ENCODE peak calls at places on chromosomes 5 and 9, in ten cellular contexts. S is NT2/D1, I is PC-9, P is psoas muscle, O is tibial artery, H is lower lobe of right lung, B is spleen, G is small intestine, R is body of pancreas, J is HCT116. M is an unnamed sample. For H3K36me3, the result is how much of the 10 kb centered on the place peaks cover.

GRCh38 chr5:147956842-147957223 is 50.5 kb upstream of the C5orf46 start:
- DNase-seq in S (no peak), I (no peak), P (no peak), O (no peak), H (no peak), B (no peak), G (no peak), R (no peak), J (no peak), M (no peak)

GRCh38 chr5:150001660-150002493 is 1.3 kb downstream of the HMGXB3 start:
- DNase-seq in S (no peak), I (peak), P (peak), O (no peak), H (no peak), B (no peak), G (peak), R (peak), J (peak), M (no peak)

GRCh38 chr9:72828281-72828731 is 124.5 kb downstream of the ALDH1A1 start:
- DNase-seq in S (no peak), I (peak), P (no peak), O (no peak), H (no peak), B (no peak), G (peak), R (peak), J (no peak), M (no peak)

GRCh38 chr5:171371326-171371725 is 16.3 kb upstream of the NPM1 start:
- DNase-seq in S (no peak), I (no peak), P (no peak), O (no peak), H (no peak), B (peak), G (no peak), R (no peak), J (no peak), M (no peak)

GRCh38 chr5:143245929-143246561 is 157.4 kb downstream of the NR3C1 start:
- DNase-seq in S (no peak), I (peak), P (peak), O (no peak), H (no peak), B (no peak), G (peak), R (no peak), J (peak), M (no peak)

GRCh38 chr5:67058998-67059746 is 137.4 kb downstream of the CD180 start:
- DNase-seq in S (no peak), I (no peak), P (no peak), O (no peak), H (no peak), B (no peak), G (no peak), R (no peak), J (no peak), M (no peak)

GRCh38 chr9:34392511-34392910 is 15.8 kb upstream of the MYORG start:
- DNase-seq in S (no peak), I (no peak), P (no peak), O (no peak), H (no peak), B (no peak), G (no peak), R (no peak), J (no peak), M (no peak)

GRCh38 chr9:545480-545879 is 296.0 kb upstream of the DMRT1 start:
- DNase-seq in S (no peak), I (no peak), P (peak), O (peak), H (no peak), B (no peak), G (no peak), R (peak), J (no peak), M (peak)

GRCh38 chr9:7976167-7976755 is 176.7 kb upstream of the DMAC1 start:
- DNase-seq in S (no peak), I (no peak), P (no peak), O (no peak), H (no peak), B (no peak), G (peak), R (peak), J (no peak), M (no peak)

GRCh38 chr9:86944974-86945867 is 2.1 kb downstream of the GAS1 start:
- DNase-seq in S (no peak), I (no peak), P (peak), O (no peak), H (no peak), B (peak), G (peak), R (peak), J (no peak), M (peak)

GRCh38 chr9:91185193-91185886 is 176.4 kb downstream of the AUH start:
- DNase-seq in S (no peak), I (no peak), P (no peak), O (peak), H (no peak), B (no peak), G (peak), R (no peak), J (no peak), M (no peak)

GRCh38 chr9:13189362-13189761 is 90.1 kb downstream of the MPDZ start:
- DNase-seq in S (no peak), I (no peak), P (no peak), O (no peak), H (no peak), B (no peak), G (peak), R (no peak), J (no peak), M (no peak)

GRCh38 chr9:13186091-13186490 is 93.4 kb downstream of the MPDZ start:
- DNase-seq in S (no peak), I (no peak), P (no peak), O (no peak), H (no peak), B (no peak), G (no peak), R (no peak), J (no peak), M (no peak)

GRCh38 chr9:13186774-13187173 is 92.7 kb downstream of the MPDZ start:
- DNase-seq in S (no peak), I (no peak), P (no peak), O (no peak), H (no peak), B (no peak), G (peak), R (no peak), J (no peak), M (no peak)

DNA sequence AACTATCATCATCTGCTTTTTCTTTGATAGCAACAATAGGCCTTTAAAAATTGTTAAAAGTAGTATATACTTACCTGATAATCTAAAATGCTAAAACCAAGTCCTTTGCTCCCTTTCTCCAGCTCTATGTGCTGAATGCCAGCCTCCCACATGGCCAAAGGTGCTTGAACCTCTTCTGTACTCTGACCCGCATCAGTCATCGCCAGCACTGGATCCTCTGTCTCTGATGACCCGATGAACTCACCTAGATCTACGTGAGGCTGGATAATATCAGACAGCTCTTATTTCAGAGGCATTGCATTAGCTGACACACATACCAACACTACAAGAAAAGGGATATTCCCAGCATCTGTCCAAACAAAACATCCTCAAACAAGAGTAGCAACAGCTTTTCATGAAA is 89.5 kb downstream of the MPDZ start:
- DNase-seq in S (no peak), I (no peak), P (no peak), O (no peak), H (no peak), B (no peak), G (no peak), R (no peak), J (no peak), M (no peak)
- H3K36me3 ChIP-seq in S (half or more), I (under half), P (half or more), O (half or more), H (half or more), B (under half), G (under half), R (under half), J (under half), M (under half)

GRCh38 chr5:61023131-61023530 is 78.1 kb downstream of the NDUFAF2 start:
- DNase-seq in S (no peak), I (no peak), P (no peak), O (no peak), H (no peak), B (no peak), G (no peak), R (no peak), J (no peak), M (no peak)

GRCh38 chr5:61020415-61020814 is 75.4 kb downstream of the NDUFAF2 start:
- DNase-seq in S (no peak), I (no peak), P (peak), O (no peak), H (peak), B (no peak), G (no peak), R (no peak), J (no peak), M (no peak)

GRCh38 chr5:61018102-61018501 is 73.1 kb downstream of the NDUFAF2 start:
- DNase-seq in S (no peak), I (no peak), P (no peak), O (no peak), H (no peak), B (no peak), G (no peak), R (no peak), J (no peak), M (no peak)

DNA sequence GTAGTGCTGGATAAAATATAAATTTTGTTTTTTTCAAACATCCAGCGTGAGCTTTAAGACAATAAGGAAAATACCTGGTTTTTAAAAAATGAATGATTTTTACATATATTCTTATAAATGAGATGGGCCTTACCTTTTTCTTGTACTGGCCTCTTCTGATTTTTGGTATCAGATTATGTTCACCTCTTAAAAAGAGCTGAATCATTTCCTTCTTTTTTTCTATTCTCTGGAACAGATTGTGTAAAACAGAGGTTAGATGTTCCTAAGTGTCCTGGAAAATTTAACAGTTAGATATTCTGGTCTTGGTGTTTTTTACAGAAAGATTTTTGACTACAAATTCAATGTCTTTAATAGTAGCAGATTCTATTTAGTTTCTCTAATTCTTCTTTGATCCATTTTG is 74.6 kb downstream of the NDUFAF2 start:
- DNase-seq in S (no peak), I (no peak), P (no peak), O (no peak), H (no peak), B (no peak), G (no peak), R (no peak), J (no peak), M (no peak)
- H3K4me3 ChIP-seq in S (no peak), I (no peak), P (no peak), O (no peak), H (no peak), B (no peak), G (no peak), R (no peak), J (no peak), M (no peak)

DNA sequence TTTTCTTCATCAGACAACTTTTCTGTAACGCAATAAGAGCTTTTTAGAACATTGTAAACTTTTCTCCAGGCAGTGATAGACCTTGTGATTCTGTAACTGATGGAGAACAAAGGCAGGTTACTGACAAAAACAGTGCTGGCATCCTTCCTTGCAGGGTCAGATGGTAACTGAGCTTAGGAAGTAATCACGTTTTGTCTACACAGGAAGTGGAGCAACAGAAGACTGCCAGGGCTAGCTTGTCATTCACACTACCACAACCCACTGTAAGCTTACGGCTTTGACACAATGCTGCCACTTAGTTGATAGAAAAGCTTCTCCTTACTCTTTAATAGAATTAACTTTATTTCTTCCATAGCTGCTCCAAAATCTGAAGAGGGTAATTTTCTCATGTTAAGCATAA is 46.8 kb downstream of the FBN2 start:
- DNase-seq in S (no peak), I (no peak), P (no peak), O (no peak), H (no peak), B (no peak), G (no peak), R (no peak), J (no peak), M (no peak)
- H3K36me3 ChIP-seq in S (under half), I (under half), P (under half), O (under half), H (under half), B (under half), G (under half), R (under half), J (under half), M (under half)

GRCh38 chr5:69010443-69010842 is 83.4 kb upstream of the SLC30A5 start:
- DNase-seq in S (no peak), I (no peak), P (no peak), O (no peak), H (no peak), B (no peak), G (no peak), R (no peak), J (no peak), M (no peak)
- H3K4me3 ChIP-seq in S (no peak), I (no peak), P (no peak), O (no peak), H (no peak), B (no peak), G (no peak), R (no peak), J (no peak), M (no peak)

GRCh38 chr5:120550358-120550757 is 86.3 kb downstream of the PRR16 start:
- DNase-seq in S (no peak), I (no peak), P (no peak), O (no peak), H (no peak), B (no peak), G (no peak), R (no peak), J (no peak), M (no peak)
- H3K36me3 ChIP-seq in S (under half), I (under half), P (under half), O (under half), H (under half), B (under half), G (under half), R (under half), J (under half), M (under half)

DNA sequence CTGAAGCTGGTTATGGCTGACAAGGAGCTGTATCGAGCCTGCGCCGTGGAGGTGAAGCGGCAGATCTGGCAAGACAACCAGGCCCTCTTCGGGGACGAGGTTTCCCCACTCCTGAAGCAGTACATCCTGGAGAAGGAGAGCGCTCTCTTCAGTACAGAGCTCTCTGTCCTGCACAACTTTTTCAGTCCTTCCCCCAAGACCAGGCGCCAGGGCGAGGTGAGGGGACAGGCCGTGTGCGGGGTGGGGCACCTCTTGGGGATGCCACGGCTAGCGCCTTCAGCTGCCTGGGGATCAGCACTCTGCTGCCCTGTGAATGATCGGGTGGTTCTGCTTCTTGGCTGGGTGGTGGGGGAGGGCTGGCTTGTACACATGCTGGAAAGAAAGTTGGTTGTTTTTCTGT is 1.7 kb downstream of the NELFB start:
- DNase-seq in S (no peak), I (no peak), P (no peak), O (no peak), H (no peak), B (no peak), G (no peak), R (no peak), J (no peak), M (no peak)
- H3K4me3 ChIP-seq in S (peak), I (no peak), P (peak), O (peak), H (peak), B (no peak), G (no peak), R (no peak), J (peak), M (no peak)

DNA sequence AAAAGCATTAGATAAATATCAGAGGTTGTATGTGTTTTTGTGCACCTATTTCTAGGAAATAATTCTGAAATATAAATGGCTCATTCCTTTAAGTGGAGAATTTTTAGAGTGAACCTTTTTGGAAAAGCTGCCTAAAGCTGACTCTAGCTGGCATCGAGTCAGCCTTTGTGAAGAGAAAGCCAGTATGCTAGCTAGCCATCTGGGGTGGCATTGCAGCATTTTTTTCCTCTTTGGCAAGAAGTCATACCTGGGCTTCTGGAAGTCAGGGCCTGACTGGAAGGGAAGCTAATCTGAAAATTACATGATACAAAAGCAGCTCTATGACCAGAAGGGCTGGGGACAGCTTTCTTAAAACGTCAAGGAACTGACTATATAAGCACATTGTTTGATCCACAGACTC is 19.7 kb downstream of the ANP32B start:
- DNase-seq in S (no peak), I (no peak), P (no peak), O (no peak), H (no peak), B (no peak), G (no peak), R (peak), J (no peak), M (no peak)
- H3K36me3 ChIP-seq in S (half or more), I (half or more), P (half or more), O (half or more), H (half or more), B (under half), G (under half), R (under half), J (half or more), M (under half)

GRCh38 chr5:98454904-98455303 is 318.6 kb upstream of the RGMB start:
- DNase-seq in S (no peak), I (peak), P (no peak), O (no peak), H (no peak), B (no peak), G (no peak), R (no peak), J (peak), M (no peak)
- H3K4me3 ChIP-seq in S (no peak), I (no peak), P (no peak), O (no peak), H (no peak), B (no peak), G (no peak), R (no peak), J (no peak), M (no peak)

DNA sequence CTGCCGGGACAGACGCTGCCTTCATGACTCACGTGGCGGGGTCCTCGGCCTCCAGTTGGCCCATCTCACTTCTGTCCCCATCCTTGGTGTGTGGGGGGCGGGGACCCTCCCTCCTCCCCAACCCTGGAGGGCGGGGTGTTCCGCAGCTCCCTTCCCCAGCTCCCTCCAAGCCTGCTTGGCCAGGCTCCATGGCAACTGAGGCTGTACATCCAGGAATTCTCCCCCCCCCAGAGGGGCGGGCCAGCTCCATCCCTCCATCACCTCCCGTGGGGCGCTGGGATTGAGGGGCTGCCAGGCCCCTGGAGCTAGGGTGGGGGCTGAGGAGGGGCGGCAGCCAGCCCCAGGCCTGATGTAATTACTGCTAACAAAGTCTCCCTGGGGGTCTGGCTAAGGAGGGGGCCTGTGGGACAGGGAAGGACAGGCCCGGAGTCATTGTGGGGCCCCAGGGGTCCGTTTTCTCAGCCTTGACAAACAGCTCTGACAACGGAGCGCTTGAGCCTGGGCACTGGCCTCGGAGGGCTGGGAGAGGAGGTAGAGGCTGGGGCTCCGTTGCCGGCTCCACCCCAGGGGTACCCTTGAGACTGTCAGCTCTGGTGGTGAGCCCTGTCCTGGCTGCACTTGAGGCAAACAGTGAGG is 8.0 kb downstream of the DIPK1B start:
- DNase-seq in S (no peak), I (no peak), P (no peak), O (no peak), H (no peak), B (no peak), G (no peak), R (no peak), J (no peak), M (no peak)
- H3K36me3 ChIP-seq in S (under half), I (under half), P (under half), O (under half), H (under half), B (under half), G (under half), R (under half), J (under half), M (under half)

GRCh38 chr5:15510816-15511215 is 10.8 kb downstream of the FBXL7 start:
- DNase-seq in S (no peak), I (no peak), P (peak), O (no peak), H (no peak), B (no peak), G (no peak), R (no peak), J (no peak), M (no peak)
- H3K4me3 ChIP-seq in S (no peak), I (no peak), P (no peak), O (no peak), H (no peak), B (no peak), G (no peak), R (no peak), J (no peak), M (no peak)